ENCODE peak calls at places on chromosomes 13 and 19, in six cellular contexts. X is left lung; O is psoas muscle; P is PC-3; A is aorta; K is CD8-positive, alpha-beta T cell. G is an unnamed sample.

GRCh38 chr13:111005808-111006494 is 91.1 kb upstream of the ANKRD10 start:
- DNase-seq in O (peak), X (no peak), P (no peak), K (no peak), A (peak), G (no peak)

GRCh38 chr19:54464044-54464623 is 556 bp upstream of the LENG9 start:
- DNase-seq in P (peak), X (peak), K (peak), A (peak), O (peak), G (peak)

GRCh38 chr13:112722433-112723250 is 32.8 kb downstream of the ATP11A start:
- DNase-seq in O (no peak), K (no peak), P (peak), A (no peak), X (no peak), G (peak)

GRCh38 chr13:98111168-98112098 is 31.5 kb upstream of the FARP1 start:
- DNase-seq in P (no peak), A (no peak), O (no peak), K (no peak), X (no peak), G (no peak)

GRCh38 chr19:1856698-1857603 is 6.4 kb downstream of the KLF16 start:
- DNase-seq in K (no peak), X (peak), O (peak), P (peak), A (peak), G (peak)

GRCh38 chr13:96860829-96861228 is 133.4 kb downstream of the OXGR1 start:
- DNase-seq in O (no peak), K (no peak), A (no peak), X (no peak), P (no peak), G (no peak)

GRCh38 chr13:98476106-98476505 is 100.8 kb downstream of the STK24 start:
- DNase-seq in P (no peak), O (no peak), K (peak), X (no peak), A (no peak), G (no peak)

GRCh38 chr13:73230714-73231113 is 171.9 kb downstream of the KLF5 start:
- DNase-seq in K (no peak), A (no peak), P (no peak), O (no peak), X (no peak), G (no peak)

GRCh38 chr13:113724016-113724758 is 34.8 kb upstream of the TMEM255B start:
- DNase-seq in P (no peak), O (no peak), K (no peak), A (peak), X (peak), G (no peak)

GRCh38 chr13:113728571-113729054 is 30.4 kb upstream of the TMEM255B start:
- DNase-seq in P (no peak), K (no peak), A (peak), X (peak), O (no peak), G (no peak)

GRCh38 chr13:113730145-113730750 is 28.8 kb upstream of the TMEM255B start:
- DNase-seq in X (peak), A (peak), K (no peak), P (no peak), O (no peak), G (no peak)

GRCh38 chr13:113729329-113730019 is 29.6 kb upstream of the TMEM255B start:
- DNase-seq in A (peak), O (no peak), X (peak), K (no peak), P (no peak), G (no peak)

DNA sequence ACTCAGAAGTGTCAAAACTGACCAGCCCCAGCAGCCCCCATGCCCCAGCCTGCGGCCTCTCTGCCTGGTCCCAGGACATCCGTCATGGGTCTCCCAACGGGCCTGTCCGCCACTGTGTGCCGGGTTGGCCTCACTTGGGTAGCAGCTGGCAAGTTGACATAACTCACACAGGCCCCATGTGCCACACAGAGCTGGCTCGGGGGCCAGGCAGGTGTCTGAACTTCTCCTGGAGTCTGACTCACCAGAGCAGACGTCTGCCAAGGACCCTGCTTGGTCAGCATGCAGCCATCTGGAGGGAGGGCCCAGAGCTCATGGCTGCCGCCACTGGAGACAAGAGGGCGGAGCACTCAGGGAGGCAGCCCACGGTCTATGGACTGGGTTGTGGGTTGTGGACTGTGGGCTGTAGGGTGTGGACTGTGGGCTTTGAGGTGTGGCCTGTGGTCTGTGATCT is 32.0 kb upstream of the TMEM255B start:
- DNase-seq in A (peak), K (no peak), P (peak), O (no peak), X (peak), G (no peak)
- H3K27ac ChIP-seq in A (no peak), K (no peak), P (no peak), O (no peak), X (no peak), G (peak)

DNA sequence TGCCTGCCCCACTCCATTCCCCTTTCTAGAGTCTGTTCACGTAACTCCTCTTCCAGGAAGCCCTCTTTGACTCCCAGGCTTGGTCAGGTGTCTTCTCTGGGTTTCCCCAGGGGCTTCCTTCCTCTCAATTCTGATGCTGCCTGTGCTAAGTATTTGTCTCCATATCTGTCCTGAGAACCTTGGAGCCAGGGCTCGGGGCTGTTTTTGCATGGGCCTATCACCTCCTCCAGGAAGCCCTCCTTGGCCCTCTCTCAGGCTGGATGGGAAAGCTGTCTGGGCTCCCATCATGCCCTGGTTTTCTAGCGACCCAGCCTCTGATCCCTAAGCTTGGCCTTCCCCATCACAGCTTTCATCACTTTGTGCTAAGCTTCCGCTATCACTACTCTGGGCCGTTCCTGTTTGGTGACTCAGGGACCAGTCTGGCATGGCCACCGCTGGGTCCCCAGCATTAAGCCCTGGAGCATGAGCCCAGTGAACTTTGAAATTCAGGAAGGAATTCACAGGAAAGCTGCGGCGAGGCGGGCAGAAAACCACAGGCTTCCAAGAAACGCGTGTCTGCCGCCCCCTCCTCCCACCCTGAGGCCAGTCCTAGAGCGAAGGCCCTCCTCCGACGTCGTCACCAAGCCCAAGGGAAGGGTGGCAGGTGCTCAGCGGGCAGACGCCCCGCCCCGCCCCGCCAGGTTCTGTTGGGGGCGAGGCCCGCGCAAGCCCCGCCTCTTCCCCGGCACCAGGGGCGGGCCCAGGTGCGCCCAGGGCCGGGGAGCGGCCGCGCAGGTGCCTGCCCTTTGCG is 482 bp upstream of the SPINT2 start:
- DNase-seq in X (peak), A (peak), P (peak), O (peak), K (peak), G (no peak)
- H3K4me3 ChIP-seq in X (peak), A (peak), P (peak), O (peak), K (peak), G (peak)

DNA sequence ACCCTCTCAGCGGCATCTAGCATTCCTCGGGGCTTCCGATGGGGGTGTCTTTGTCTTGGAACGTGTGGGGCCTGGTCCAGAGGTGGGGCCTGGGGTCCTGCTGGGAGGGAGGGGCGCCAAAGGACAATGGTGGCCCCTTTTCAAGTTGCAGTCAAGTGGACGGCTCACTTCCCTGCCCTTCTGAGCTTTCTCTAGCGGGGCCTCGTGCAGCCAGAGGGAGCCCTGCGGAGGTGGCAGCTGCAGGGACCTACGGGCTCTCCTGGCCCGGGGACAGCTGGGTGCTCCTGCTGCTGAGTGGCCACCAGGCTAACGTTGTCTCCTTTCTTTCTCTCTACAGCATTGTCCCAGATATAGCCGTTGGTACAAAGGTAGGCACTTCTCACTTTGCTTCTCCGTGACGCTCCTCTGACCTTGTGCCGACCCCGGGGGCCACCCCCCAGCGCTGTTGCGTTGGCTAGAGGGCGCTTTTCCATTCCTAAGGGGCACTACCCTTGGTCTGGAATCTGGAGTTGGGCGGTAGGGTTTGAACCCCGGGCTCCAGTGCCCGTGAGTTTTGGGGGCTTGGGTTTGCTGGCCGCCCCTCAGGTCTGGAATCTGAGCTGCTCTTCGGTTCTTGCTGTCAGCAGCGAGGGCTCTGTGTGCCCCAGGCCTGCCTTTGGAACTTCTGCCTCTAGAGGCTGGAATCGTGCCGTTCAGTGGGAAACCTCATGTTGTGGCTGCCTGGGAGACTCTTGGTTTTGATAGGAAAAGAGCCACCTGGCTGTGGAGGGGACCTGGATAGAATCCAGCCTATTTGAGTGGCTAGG is 2.0 kb downstream of the PTBP1 start:
- DNase-seq in O (no peak), K (no peak), A (no peak), X (no peak), P (peak), G (no peak)
- H3K27ac ChIP-seq in O (peak), K (peak), A (no peak), X (peak), P (peak), G (peak)

DNA sequence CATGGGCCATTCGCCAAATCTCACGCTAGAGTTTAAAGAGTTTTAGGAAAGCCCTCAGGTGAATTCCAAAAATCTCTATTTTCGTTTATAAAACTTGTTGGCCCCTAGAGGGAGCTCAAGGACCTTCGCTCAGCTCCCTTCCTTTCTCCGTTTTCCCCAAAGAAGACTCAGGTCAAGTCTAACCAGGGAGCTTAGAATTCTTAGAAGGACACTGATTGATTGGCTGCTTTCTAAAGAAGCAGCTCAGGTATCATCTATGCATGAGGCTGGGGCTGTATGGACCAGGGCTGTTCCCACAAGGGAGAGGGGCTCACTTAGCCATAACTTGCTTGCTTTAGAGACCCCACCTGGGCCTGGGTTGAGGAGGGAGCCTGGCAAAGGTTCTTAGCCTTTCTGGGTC is 20.5 kb downstream of the DZIP1 start:
- DNase-seq in X (no peak), O (no peak), K (no peak), A (no peak), P (peak), G (no peak)
- H3K4me3 ChIP-seq in X (no peak), O (no peak), K (no peak), A (no peak), P (no peak), G (no peak)

GRCh38 chr13:113730831-113731191 is 28.2 kb upstream of the TMEM255B start:
- DNase-seq in O (no peak), P (no peak), A (peak), X (no peak), K (no peak), G (no peak)

GRCh38 chr13:113722921-113723320 is 36.1 kb upstream of the TMEM255B start:
- DNase-seq in A (peak), O (no peak), K (no peak), P (no peak), X (peak), G (no peak)

GRCh38 chr13:113723400-113724015 is 35.5 kb upstream of the TMEM255B start:
- DNase-seq in P (no peak), K (no peak), X (peak), O (no peak), A (peak), G (no peak)

DNA sequence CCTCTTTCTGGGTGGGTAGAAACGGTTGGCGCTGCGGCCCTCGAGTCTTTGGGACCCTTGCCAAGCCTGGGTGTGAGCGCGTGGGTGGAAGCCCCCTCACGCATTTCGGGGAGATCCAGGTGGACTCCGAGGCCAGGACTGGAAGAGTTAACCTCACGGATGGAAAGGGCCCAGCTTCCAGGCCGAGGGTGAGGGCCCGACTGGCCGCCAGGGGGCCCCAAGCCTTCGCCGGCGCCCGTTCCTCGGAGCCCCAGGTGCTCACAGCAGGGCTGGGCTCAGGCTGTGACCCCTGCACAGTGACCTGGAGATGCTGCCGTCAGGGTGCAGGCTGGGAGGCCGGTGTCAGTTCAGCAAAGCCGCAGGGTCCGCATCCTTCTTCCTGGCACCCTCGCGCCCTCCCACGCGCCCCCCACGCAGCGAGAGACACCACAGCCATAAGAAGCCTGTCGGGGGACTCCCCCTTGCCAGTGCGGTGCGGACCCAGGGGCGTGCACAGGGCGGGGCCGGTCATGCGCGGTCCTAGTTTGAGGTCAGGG is 34.2 kb upstream of the TMEM255B start:
- DNase-seq in A (peak), P (peak), X (peak), K (peak), O (peak), G (no peak)
- H3K27ac ChIP-seq in A (no peak), P (no peak), X (peak), K (peak), O (peak), G (peak)

GRCh38 chr19:18608805-18609716 is 2.5 kb upstream of the CRLF1 start:
- DNase-seq in A (no peak), P (no peak), K (no peak), X (no peak), O (no peak), G (no peak)

GRCh38 chr19:18608102-18608804 is 1.7 kb upstream of the CRLF1 start:
- DNase-seq in A (no peak), P (no peak), O (peak), K (no peak), X (no peak), G (no peak)

GRCh38 chr19:18606281-18607221 is at the start of gene CRLF1:
- DNase-seq in X (no peak), A (no peak), O (peak), P (no peak), K (no peak), G (no peak)

GRCh38 chr19:18605546-18606280 is 886 bp downstream of the CRLF1 start:
- DNase-seq in K (no peak), O (no peak), P (no peak), A (no peak), X (no peak), G (no peak)

GRCh38 chr19:18607222-18608101 is 863 bp upstream of the CRLF1 start:
- DNase-seq in K (no peak), A (no peak), X (no peak), O (peak), P (no peak), G (no peak)
- H3K4me3 ChIP-seq in K (no peak), A (no peak), X (no peak), O (peak), P (no peak), G (peak)

DNA sequence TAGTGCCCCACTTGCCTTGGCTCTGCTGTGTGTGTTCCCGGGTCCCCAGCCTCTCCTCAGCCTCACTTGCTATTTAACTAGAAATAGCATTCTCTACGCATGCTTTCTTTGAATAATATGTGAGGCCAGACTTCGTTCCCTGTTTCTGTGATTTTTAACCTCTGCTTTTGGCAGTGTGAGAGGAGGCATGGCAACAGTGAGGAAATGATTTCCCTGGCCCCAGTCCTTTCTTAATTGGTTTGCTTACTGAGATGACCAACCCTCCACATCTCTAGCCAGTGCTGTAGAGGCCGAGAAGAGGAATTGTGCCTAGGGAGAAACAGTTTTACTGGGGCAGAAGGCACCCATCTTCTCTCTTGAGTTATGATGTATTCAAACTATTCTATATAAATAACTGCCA is 74.0 kb upstream of the NPAS1 start:
- DNase-seq in X (no peak), K (no peak), P (no peak), O (no peak), A (no peak), G (no peak)
- H3K27ac ChIP-seq in X (peak), K (no peak), P (no peak), O (peak), A (peak), G (peak)

DNA sequence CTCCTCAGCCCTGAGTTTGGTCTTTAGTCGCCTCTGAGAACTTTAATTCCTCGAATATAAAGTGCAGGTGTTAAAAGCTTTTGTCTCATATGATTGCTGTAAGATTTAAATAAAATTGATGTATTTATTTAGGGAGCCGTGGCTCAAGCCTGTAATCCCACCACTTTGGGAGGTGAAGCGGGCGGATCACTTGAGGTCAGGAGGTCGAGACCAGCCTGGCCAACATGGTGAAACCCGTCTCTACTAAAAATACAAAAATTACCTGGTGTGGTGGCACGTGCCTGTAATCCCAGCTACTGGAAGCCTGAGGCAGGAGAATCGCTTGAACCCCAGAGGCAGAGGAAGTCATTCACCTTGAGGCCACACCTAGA is 559 bp upstream of the SLC1A5 start:
- DNase-seq in X (no peak), O (no peak), A (no peak), P (no peak), K (no peak), G (no peak)
- H3K4me3 ChIP-seq in X (no peak), O (peak), A (no peak), P (no peak), K (peak), G (peak)

G was measured in right atrium auricular region.